ENCODE peak calls at places on chromosomes 11 and 22, in six cellular contexts. S is activated T-helper 1 cell treated with anti-CD3 and anti-CD28 coated beads, Interleukin-12 subunit alpha, Interleukin-12 subunit beta, Interleukin-2, Interleukin-4 antibody, amounts not matched to agents 30 ng/mL and 10 ng/mL and 1 ng/mL, durations not matched to agents 14 hours and 24 hours and 36 hours; M is activated CD8-positive, alpha-beta T cell treated with anti-CD3 and anti-CD28 coated beads for 36 hours; D is GM10248; E is H54; I is HFF-Myc. X is an unnamed sample.

GRCh38 chr22:27726726-27727449 is 74.7 kb downstream of the MN1 start:
- DNase-seq in S (no peak), M (no peak), D (no peak), E (peak), I (peak), X (peak)

GRCh38 chr22:31140746-31141145 is 438 bp upstream of the PLA2G3 start:
- DNase-seq in S (no peak), M (no peak), D (no peak), E (no peak), I (no peak), X (no peak)

GRCh38 chr11:28089378-28089777 is 18.6 kb downstream of the KIF18A start:
- DNase-seq in S (no peak), M (no peak), D (no peak), E (no peak), I (no peak), X (no peak)

GRCh38 chr22:26894362-26894761 is 237.0 kb downstream of the MIAT start:
- DNase-seq in S (no peak), M (no peak), D (no peak), E (no peak), I (no peak), X (no peak)

GRCh38 chr22:49727881-49728563 is 99.7 kb downstream of the BRD1 start:
- DNase-seq in S (no peak), M (no peak), D (no peak), E (no peak), I (no peak), X (no peak)

GRCh38 chr11:118435893-118436624 is at the start of gene KMT2A:
- DNase-seq in S (peak), M (peak), D (peak), E (peak), I (peak), X (peak)

GRCh38 chr11:64357904-64358535 is 942 bp upstream of the RPS6KA4 start:
- DNase-seq in S (peak), M (peak), D (no peak), E (peak), I (no peak), X (peak)

GRCh38 chr11:17686185-17686980 is 33.0 kb upstream of the MYOD1 start:
- DNase-seq in S (no peak), M (no peak), D (no peak), E (no peak), I (no peak), X (no peak)

GRCh38 chr11:130670200-130670599 is 221.8 kb downstream of the ADAMTS15 start:
- DNase-seq in S (no peak), M (no peak), D (no peak), E (no peak), I (no peak), X (no peak)

GRCh38 chr22:45006101-45006872 is 3.5 kb downstream of the PHF21B start:
- DNase-seq in S (no peak), M (no peak), D (no peak), E (no peak), I (no peak), X (no peak)